ENCODE peak calls at places on chromosomes 6 and 20, in seven cellular contexts. One of them, this sample, is unnamed.

GRCh38 chr6:16690244-16691142 is 70.8 kb downstream of the ATXN1 start:
- DNase-seq in HFFc6: no peak
- DNase-seq in MCF 10A: peak; percentile 64
- DNase-seq in B cell: no peak
- DNase-seq in hepatocyte: no peak
- DNase-seq in HepG2: peak; percentile 72
- DNase-seq in cardiac fibroblast: peak; percentile 84
- DNase-seq in this sample: peak; percentile 41

GRCh38 chr6:117545161-117545595 is 57.1 kb downstream of the GOPC start:
- DNase-seq in HFFc6: no peak
- DNase-seq in MCF 10A: peak; percentile 75
- DNase-seq in B cell: no peak
- DNase-seq in hepatocyte: peak; percentile 47
- DNase-seq in HepG2: peak; percentile 85
- DNase-seq in cardiac fibroblast: no peak
- DNase-seq in this sample: no peak

GRCh38 chr6:12313992-12314589 is 23.9 kb downstream of the EDN1 start:
- DNase-seq in HFFc6: peak; percentile 41
- DNase-seq in MCF 10A: peak; percentile 95
- DNase-seq in B cell: no peak
- DNase-seq in hepatocyte: no peak
- DNase-seq in HepG2: peak; percentile 29
- DNase-seq in cardiac fibroblast: peak; percentile 47
- DNase-seq in this sample: no peak

GRCh38 chr20:3082306-3082951 is 2.1 kb downstream of the AVP start:
- DNase-seq in HFFc6: no peak
- DNase-seq in MCF 10A: no peak
- DNase-seq in B cell: no peak
- DNase-seq in hepatocyte: peak; percentile 50
- DNase-seq in HepG2: no peak
- DNase-seq in cardiac fibroblast: no peak
- DNase-seq in this sample: no peak

GRCh38 chr20:16143596-16143995 is 429.7 kb downstream of the KIF16B start:
- DNase-seq in HFFc6: no peak
- DNase-seq in MCF 10A: no peak
- DNase-seq in B cell: no peak
- DNase-seq in hepatocyte: no peak
- DNase-seq in HepG2: no peak
- DNase-seq in cardiac fibroblast: no peak
- DNase-seq in this sample: no peak

GRCh38 chr20:16378122-16378521 is 195.1 kb downstream of the KIF16B start:
- DNase-seq in HFFc6: no peak
- DNase-seq in MCF 10A: no peak
- DNase-seq in B cell: no peak
- DNase-seq in hepatocyte: no peak
- DNase-seq in HepG2: no peak
- DNase-seq in cardiac fibroblast: no peak
- DNase-seq in this sample: no peak

GRCh38 chr20:24084281-24084680 is 95.7 kb upstream of the GGTLC1 start:
- DNase-seq in HFFc6: no peak
- DNase-seq in MCF 10A: no peak
- DNase-seq in B cell: no peak
- DNase-seq in hepatocyte: no peak
- DNase-seq in HepG2: no peak
- DNase-seq in cardiac fibroblast: no peak
- DNase-seq in this sample: no peak

GRCh38 chr6:130760006-130760405 is 67.2 kb upstream of the SMLR1 start:
- DNase-seq in HFFc6: peak; percentile 70
- DNase-seq in MCF 10A: peak; percentile 67
- DNase-seq in B cell: no peak
- DNase-seq in hepatocyte: peak; percentile 33
- DNase-seq in HepG2: peak; percentile 64
- DNase-seq in cardiac fibroblast: peak; percentile 52
- DNase-seq in this sample: no peak

GRCh38 chr6:141988954-141989705 is 143.6 kb upstream of the GJE1 start:
- DNase-seq in HFFc6: peak; percentile 79
- DNase-seq in MCF 10A: peak; percentile 84
- DNase-seq in B cell: peak; percentile 2
- DNase-seq in hepatocyte: peak; percentile 66
- DNase-seq in HepG2: peak; percentile 65
- DNase-seq in cardiac fibroblast: peak; percentile 81
- DNase-seq in this sample: peak; percentile 45

GRCh38 chr20:61888101-61888865 is 177.4 kb downstream of the TAF4 start:
- DNase-seq in HFFc6: no peak
- DNase-seq in MCF 10A: no peak
- DNase-seq in B cell: no peak
- DNase-seq in hepatocyte: no peak
- DNase-seq in HepG2: no peak
- DNase-seq in cardiac fibroblast: no peak
- DNase-seq in this sample: no peak

GRCh38 chr6:153625089-153625488 is 414.0 kb upstream of the OPRM1 start:
- DNase-seq in HFFc6: no peak
- DNase-seq in MCF 10A: peak; percentile 66
- DNase-seq in B cell: no peak
- DNase-seq in hepatocyte: peak; percentile 73
- DNase-seq in HepG2: no peak
- DNase-seq in cardiac fibroblast: peak; percentile 75
- DNase-seq in this sample: no peak

GRCh38 chr20:31985152-31985551 is 17.2 kb downstream of the XKR7 start:
- DNase-seq in HFFc6: no peak
- DNase-seq in MCF 10A: no peak
- DNase-seq in B cell: no peak
- DNase-seq in hepatocyte: no peak
- DNase-seq in HepG2: no peak
- DNase-seq in cardiac fibroblast: no peak
- DNase-seq in this sample: no peak

GRCh38 chr20:12570371-12570770 is 438.4 kb upstream of the SPTLC3 start:
- DNase-seq in HFFc6: no peak
- DNase-seq in MCF 10A: peak; percentile 69
- DNase-seq in B cell: no peak
- DNase-seq in hepatocyte: peak; percentile 46
- DNase-seq in HepG2: peak; percentile 76
- DNase-seq in cardiac fibroblast: no peak
- DNase-seq in this sample: no peak

GRCh38 chr20:401682-402495 is 6.2 kb upstream of the RBCK1 start:
- DNase-seq in HFFc6: no peak
- DNase-seq in MCF 10A: peak; percentile 94
- DNase-seq in B cell: no peak
- DNase-seq in hepatocyte: peak; percentile 87
- DNase-seq in HepG2: peak; percentile 100
- DNase-seq in cardiac fibroblast: peak; percentile 11
- DNase-seq in this sample: no peak

GRCh38 chr20:17377222-17377621 is 150.4 kb downstream of the PCSK2 start:
- DNase-seq in HFFc6: no peak
- DNase-seq in MCF 10A: no peak
- DNase-seq in B cell: no peak
- DNase-seq in hepatocyte: no peak
- DNase-seq in HepG2: no peak
- DNase-seq in cardiac fibroblast: no peak
- DNase-seq in this sample: no peak

GRCh38 chr20:14986656-14987055 is 649.2 kb upstream of the FLRT3 start:
- DNase-seq in HFFc6: no peak
- DNase-seq in MCF 10A: no peak
- DNase-seq in B cell: no peak
- DNase-seq in hepatocyte: peak; percentile 12
- DNase-seq in HepG2: no peak
- DNase-seq in cardiac fibroblast: no peak
- DNase-seq in this sample: no peak

GRCh38 chr6:13421425-13422057 is 65.9 kb downstream of the GFOD1 start:
- DNase-seq in HFFc6: no peak
- DNase-seq in MCF 10A: no peak
- DNase-seq in B cell: no peak
- DNase-seq in hepatocyte: no peak
- DNase-seq in HepG2: no peak
- DNase-seq in cardiac fibroblast: peak; percentile 54
- DNase-seq in this sample: no peak

GRCh38 chr6:39166918-39167301 is 51.9 kb upstream of the SAYSD1 start:
- DNase-seq in HFFc6: no peak
- DNase-seq in MCF 10A: no peak
- DNase-seq in B cell: no peak
- DNase-seq in hepatocyte: no peak
- DNase-seq in HepG2: no peak
- DNase-seq in cardiac fibroblast: no peak
- DNase-seq in this sample: no peak

GRCh38 chr6:14273196-14273595 is 155.6 kb downstream of the CD83 start:
- DNase-seq in HFFc6: no peak
- DNase-seq in MCF 10A: no peak
- DNase-seq in B cell: no peak
- DNase-seq in hepatocyte: no peak
- DNase-seq in HepG2: no peak
- DNase-seq in cardiac fibroblast: no peak
- DNase-seq in this sample: no peak

GRCh38 chr20:43936805-43937204 is 22.2 kb downstream of the TOX2 start:
- DNase-seq in HFFc6: no peak
- DNase-seq in MCF 10A: no peak
- DNase-seq in B cell: no peak
- DNase-seq in hepatocyte: no peak
- DNase-seq in HepG2: no peak
- DNase-seq in cardiac fibroblast: no peak
- DNase-seq in this sample: no peak

GRCh38 chr20:46007671-46008070 is 1.0 kb upstream of the MMP9 start:
- DNase-seq in HFFc6: no peak
- DNase-seq in MCF 10A: no peak
- DNase-seq in B cell: no peak
- DNase-seq in hepatocyte: no peak
- DNase-seq in HepG2: no peak
- DNase-seq in cardiac fibroblast: no peak
- DNase-seq in this sample: no peak

GRCh38 chr20:59123011-59123676 is 40.5 kb upstream of the ZNF831 start:
- DNase-seq in HFFc6: no peak
- DNase-seq in MCF 10A: no peak
- DNase-seq in B cell: peak; percentile 79
- DNase-seq in hepatocyte: no peak
- DNase-seq in HepG2: no peak
- DNase-seq in cardiac fibroblast: no peak
- DNase-seq in this sample: no peak

GRCh38 chr6:128139519-128139918 is 238.7 kb upstream of the THEMIS start:
- DNase-seq in HFFc6: no peak
- DNase-seq in MCF 10A: peak; percentile 67
- DNase-seq in B cell: no peak
- DNase-seq in hepatocyte: peak; percentile 59
- DNase-seq in HepG2: peak; percentile 73
- DNase-seq in cardiac fibroblast: peak; percentile 45
- DNase-seq in this sample: no peak

GRCh38 chr6:12990162-12990561 is 273.6 kb downstream of the PHACTR1 start:
- DNase-seq in HFFc6: no peak
- DNase-seq in MCF 10A: no peak
- DNase-seq in B cell: no peak
- DNase-seq in hepatocyte: no peak
- DNase-seq in HepG2: no peak
- DNase-seq in cardiac fibroblast: no peak
- DNase-seq in this sample: no peak

DNA sequence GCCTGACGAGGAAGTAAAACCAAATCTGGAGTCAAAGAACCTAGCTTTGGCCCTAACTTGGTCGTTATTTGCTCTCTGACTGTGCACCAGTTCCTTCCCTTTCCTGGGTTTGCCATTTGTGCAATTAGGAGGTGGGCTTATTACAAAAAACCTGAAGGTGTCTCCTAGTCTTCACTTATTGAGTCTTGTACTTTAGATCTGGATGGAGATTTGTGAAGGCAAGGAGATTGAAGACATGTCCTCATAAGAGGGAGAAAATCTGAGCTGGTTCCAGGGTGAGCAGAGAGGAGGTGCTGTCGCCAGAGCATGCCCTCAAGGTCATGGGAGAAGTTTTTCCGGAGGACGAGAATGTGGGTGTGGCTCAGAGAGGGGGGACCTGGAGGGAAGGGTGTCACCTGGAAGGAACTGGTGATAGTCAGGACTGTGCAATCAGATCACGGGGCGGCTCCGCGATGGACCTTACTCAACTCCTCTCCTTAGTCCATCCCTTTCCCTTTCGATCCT is 703 bp upstream of the ACSS2 start:
- DNase-seq in HFFc6: no peak
- DNase-seq in MCF 10A: no peak
- DNase-seq in B cell: no peak
- DNase-seq in hepatocyte: no peak
- DNase-seq in HepG2: no peak
- DNase-seq in cardiac fibroblast: no peak
- DNase-seq in this sample: no peak
- TF ChIP-seq CTCF in HFFc6: peak; percentile 47
- TF ChIP-seq CTCF in MCF 10A: no peak
- TF ChIP-seq CTCF in B cell: no peak
- TF ChIP-seq CTCF in hepatocyte: peak; percentile 32
- TF ChIP-seq CTCF in HepG2: peak; percentile 59
- TF ChIP-seq CTCF in cardiac fibroblast: peak; percentile 36
- TF ChIP-seq CTCF in this sample: peak; percentile 8

GRCh38 chr20:9467995-9468394 is 46.4 kb upstream of the LAMP5 start:
- DNase-seq in HFFc6: no peak
- DNase-seq in MCF 10A: no peak
- DNase-seq in B cell: no peak
- DNase-seq in hepatocyte: no peak
- DNase-seq in HepG2: peak; percentile 11
- DNase-seq in cardiac fibroblast: no peak
- DNase-seq in this sample: peak; percentile 7
- TF ChIP-seq CTCF in HFFc6: peak; percentile 81
- TF ChIP-seq CTCF in MCF 10A: no peak
- TF ChIP-seq CTCF in B cell: peak; percentile 31
- TF ChIP-seq CTCF in hepatocyte: peak; percentile 44
- TF ChIP-seq CTCF in HepG2: peak; percentile 51
- TF ChIP-seq CTCF in cardiac fibroblast: peak; percentile 56
- TF ChIP-seq CTCF in this sample: peak; percentile 52

GRCh38 chr6:42084889-42085288 is 34.6 kb downstream of the TAF8 start:
- DNase-seq in HFFc6: no peak
- DNase-seq in MCF 10A: no peak
- DNase-seq in B cell: no peak
- DNase-seq in hepatocyte: no peak
- DNase-seq in HepG2: no peak
- DNase-seq in cardiac fibroblast: no peak
- DNase-seq in this sample: no peak
- TF ChIP-seq CTCF in HFFc6: peak; percentile 18
- TF ChIP-seq CTCF in MCF 10A: no peak
- TF ChIP-seq CTCF in B cell: no peak
- TF ChIP-seq CTCF in hepatocyte: no peak
- TF ChIP-seq CTCF in HepG2: peak; percentile 30
- TF ChIP-seq CTCF in cardiac fibroblast: peak; percentile 22
- TF ChIP-seq CTCF in this sample: no peak

GRCh38 chr6:1016329-1017302 is 295.3 kb upstream of the FOXQ1 start:
- DNase-seq in HFFc6: no peak
- DNase-seq in MCF 10A: no peak
- DNase-seq in B cell: no peak
- DNase-seq in hepatocyte: no peak
- DNase-seq in HepG2: no peak
- DNase-seq in cardiac fibroblast: no peak
- DNase-seq in this sample: no peak

GRCh38 chr6:1020133-1020532 is 291.8 kb upstream of the FOXQ1 start:
- DNase-seq in HFFc6: no peak
- DNase-seq in MCF 10A: no peak
- DNase-seq in B cell: no peak
- DNase-seq in hepatocyte: no peak
- DNase-seq in HepG2: no peak
- DNase-seq in cardiac fibroblast: no peak
- DNase-seq in this sample: no peak

GRCh38 chr6:1014431-1014807 is 297.5 kb upstream of the FOXQ1 start:
- DNase-seq in HFFc6: no peak
- DNase-seq in MCF 10A: no peak
- DNase-seq in B cell: no peak
- DNase-seq in hepatocyte: no peak
- DNase-seq in HepG2: no peak
- DNase-seq in cardiac fibroblast: no peak
- DNase-seq in this sample: no peak

GRCh38 chr6:1013656-1014430 is 298.1 kb upstream of the FOXQ1 start:
- DNase-seq in HFFc6: no peak
- DNase-seq in MCF 10A: no peak
- DNase-seq in B cell: no peak
- DNase-seq in hepatocyte: no peak
- DNase-seq in HepG2: no peak
- DNase-seq in cardiac fibroblast: no peak
- DNase-seq in this sample: peak; percentile 34

GRCh38 chr6:1015819-1016218 is 296.1 kb upstream of the FOXQ1 start:
- DNase-seq in HFFc6: peak; percentile 17
- DNase-seq in MCF 10A: no peak
- DNase-seq in B cell: no peak
- DNase-seq in hepatocyte: peak; percentile 35
- DNase-seq in HepG2: peak; percentile 64
- DNase-seq in cardiac fibroblast: no peak
- DNase-seq in this sample: no peak
- TF ChIP-seq CTCF in HFFc6: peak; percentile 47
- TF ChIP-seq CTCF in MCF 10A: no peak
- TF ChIP-seq CTCF in B cell: no peak
- TF ChIP-seq CTCF in hepatocyte: peak; percentile 42
- TF ChIP-seq CTCF in HepG2: peak; percentile 17
- TF ChIP-seq CTCF in cardiac fibroblast: no peak
- TF ChIP-seq CTCF in this sample: no peak

This sample was measured in GM13977.